ENCODE peak calls at places on chromosomes 11 and 22, in five cellular contexts. E is fibroblast of villous mesenchyme, O is body of pancreas, C is H1, S is HCT116. T is an unnamed sample.

GRCh38 chr11:61369372-61370348 is 7.5 kb downstream of the TMEM138 start:
- DNase-seq in E (peak), C (no peak), O (peak), S (no peak), T (no peak)

GRCh38 chr11:117634756-117635593 is 162.0 kb downstream of the DSCAML1 start:
- DNase-seq in S (no peak), C (no peak), O (no peak), E (no peak), T (no peak)

GRCh38 chr11:111981270-111981669 is 43.9 kb upstream of the DLAT start:
- DNase-seq in S (no peak), O (no peak), E (no peak), C (no peak), T (no peak)

GRCh38 chr11:112884012-112884767 is 77.0 kb upstream of the NCAM1 start:
- DNase-seq in E (no peak), O (no peak), S (no peak), C (no peak), T (no peak)

GRCh38 chr22:19874307-19875060 is 19.8 kb upstream of the GNB1L start:
- DNase-seq in E (no peak), C (peak), S (no peak), O (no peak), T (no peak)

GRCh38 chr11:129652828-129653227 is 162.8 kb upstream of the TMEM45B start:
- DNase-seq in S (no peak), C (no peak), E (peak), O (no peak), T (no peak)

GRCh38 chr11:57798905-57799559 is 37.4 kb downstream of the CTNND1 start:
- DNase-seq in E (peak), O (peak), C (no peak), S (peak), T (no peak)

GRCh38 chr11:122850076-122850631 is 11.9 kb downstream of the CRTAM start:
- DNase-seq in O (no peak), C (no peak), E (peak), S (no peak), T (no peak)

GRCh38 chr11:30282289-30282631 is 40.6 kb upstream of the ARL14EP start:
- DNase-seq in O (no peak), E (no peak), S (no peak), C (no peak), T (peak)

GRCh38 chr22:41334215-41334614 is 32.9 kb downstream of the ZC3H7B start:
- DNase-seq in O (no peak), C (no peak), S (no peak), E (no peak), T (no peak)

GRCh38 chr11:107116358-107116757 is 98.1 kb upstream of the GUCY1A2 start:
- DNase-seq in E (peak), C (no peak), S (no peak), O (no peak), T (no peak)

GRCh38 chr11:64220798-64221197 is 5.2 kb downstream of the TRPT1 start:
- DNase-seq in O (no peak), E (no peak), C (no peak), S (no peak), T (no peak)

GRCh38 chr11:87712802-87713202 is 462.4 kb downstream of the RAB38 start:
- DNase-seq in C (no peak), E (no peak), O (no peak), S (no peak), T (no peak)

GRCh38 chr11:8222820-8223512 is 40.7 kb downstream of the LMO1 start:
- DNase-seq in O (no peak), S (no peak), C (no peak), E (no peak), T (no peak)

GRCh38 chr22:45885941-45886395 is 91.0 kb downstream of the WNT7B start:
- DNase-seq in E (no peak), S (no peak), C (no peak), O (no peak), T (no peak)

GRCh38 chr11:16026849-16027248 is 329.5 kb downstream of the SOX6 start:
- DNase-seq in C (no peak), O (no peak), S (no peak), E (no peak), T (no peak)

GRCh38 chr11:86726118-86726748 is 53.8 kb upstream of the ME3 start:
- DNase-seq in O (no peak), S (peak), E (no peak), C (no peak), T (no peak)

GRCh38 chr11:57566035-57566504 is 1.4 kb downstream of the UBE2L6 start:
- DNase-seq in E (peak), O (peak), S (no peak), C (no peak), T (no peak)

GRCh38 chr11:64295760-64296159 is 4.4 kb upstream of the CATSPERZ start:
- DNase-seq in E (no peak), O (no peak), C (no peak), S (no peak), T (no peak)

GRCh38 chr11:64892411-64892831 is 14.0 kb upstream of the EHD1 start:
- DNase-seq in E (no peak), S (no peak), O (peak), C (no peak), T (no peak)

GRCh38 chr11:119721129-119722120 is 7.6 kb downstream of the NECTIN1 start:
- DNase-seq in E (no peak), O (peak), C (peak), S (no peak), T (peak)

GRCh38 chr22:20508815-20509271 is 1.4 kb downstream of the MED15 start:
- DNase-seq in C (no peak), S (no peak), E (peak), O (no peak), T (no peak)

GRCh38 chr11:64856382-64857227 is 12.2 kb upstream of the CDC42BPG start:
- DNase-seq in S (peak), E (peak), C (no peak), O (peak), T (no peak)

GRCh38 chr11:32420937-32421532 is 14.3 kb downstream of the WT1 start:
- DNase-seq in E (no peak), O (no peak), C (no peak), S (no peak), T (peak)

GRCh38 chr11:88475991-88476418 is 138.5 kb upstream of the CTSC start:
- DNase-seq in C (no peak), E (peak), S (no peak), O (no peak), T (no peak)

GRCh38 chr11:113562981-113563461 is 87.8 kb upstream of the DRD2 start:
- DNase-seq in E (no peak), C (no peak), S (no peak), O (no peak), T (no peak)

GRCh38 chr11:462107-462890 is 12.2 kb downstream of the PTDSS2 start:
- DNase-seq in O (no peak), E (no peak), S (no peak), C (no peak), T (no peak)
- TF ChIP-seq CTCF in O (no peak), E (no peak), S (no peak), C (no peak), T (no peak)

GRCh38 chr11:103875855-103876510 is 160.5 kb upstream of the DDI1 start:
- DNase-seq in E (no peak), O (no peak), S (no peak), C (no peak), T (no peak)

GRCh38 chr11:103881518-103882070 is 154.8 kb upstream of the DDI1 start:
- DNase-seq in C (no peak), O (no peak), E (no peak), S (no peak), T (no peak)

GRCh38 chr11:103878646-103879045 is 157.8 kb upstream of the DDI1 start:
- DNase-seq in S (no peak), C (no peak), E (no peak), O (no peak), T (no peak)

GRCh38 chr11:103880968-103881367 is 155.5 kb upstream of the DDI1 start:
- DNase-seq in O (no peak), E (no peak), S (no peak), C (no peak), T (no peak)

GRCh38 chr11:103877221-103877620 is 159.2 kb upstream of the DDI1 start:
- DNase-seq in O (no peak), E (peak), S (no peak), C (no peak), T (no peak)
- TF ChIP-seq CTCF in O (no peak), E (peak), S (no peak), C (no peak), T (no peak)

DNA sequence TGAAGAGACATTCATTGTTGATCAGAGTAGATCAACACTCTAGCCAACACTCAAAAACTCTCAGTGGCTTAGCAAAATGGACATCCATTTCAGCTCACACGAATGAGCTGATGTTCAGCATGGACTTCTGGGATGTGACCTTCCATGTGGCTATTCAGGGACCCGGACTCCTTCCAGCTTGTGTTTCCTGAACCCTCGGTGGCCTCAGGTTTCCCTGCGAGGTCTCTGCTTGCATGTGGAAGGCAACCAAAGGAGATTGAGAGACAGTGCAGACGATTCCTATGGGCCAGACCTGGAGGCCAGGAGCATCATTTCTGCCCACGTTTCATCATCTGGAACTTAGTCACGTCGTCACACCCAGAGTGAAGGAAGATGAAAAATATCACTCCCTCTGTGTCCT is 1137.4 kb downstream of the TBC1D22A start:
- DNase-seq in O (no peak), S (no peak), E (no peak), C (no peak), T (no peak)
- TF ChIP-seq CTCF in O (no peak), S (no peak), E (no peak), C (no peak), T (no peak)

DNA sequence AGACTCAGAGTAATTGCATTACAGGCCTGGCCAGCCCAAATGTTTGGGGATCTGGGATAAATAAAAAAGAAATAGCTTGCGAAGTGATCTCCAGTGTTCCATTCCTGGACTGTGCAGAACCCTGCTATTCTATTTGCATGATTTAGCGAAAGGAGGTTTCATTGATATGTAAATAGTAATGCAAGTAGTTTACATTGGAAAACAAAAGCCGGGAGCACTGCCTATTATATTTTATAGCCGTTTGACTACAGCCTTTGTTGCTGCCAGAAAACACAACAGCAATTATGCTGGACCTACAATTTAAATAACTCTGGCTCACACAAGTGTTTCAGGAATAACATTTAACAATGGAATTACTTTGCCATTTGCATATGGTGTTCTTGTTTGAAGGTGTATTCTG is 315.2 kb downstream of the BRD1 start:
- DNase-seq in S (no peak), E (no peak), O (no peak), C (no peak), T (no peak)
- TF ChIP-seq CTCF in S (no peak), E (no peak), O (no peak), C (no peak), T (no peak)

GRCh38 chr11:62391642-62392425 is 27.0 kb upstream of the SCGB1A1 start:
- DNase-seq in C (no peak), O (no peak), S (no peak), E (no peak), T (no peak)
- TF ChIP-seq CTCF in C (peak), O (no peak), S (no peak), E (no peak), T (no peak)

DNA sequence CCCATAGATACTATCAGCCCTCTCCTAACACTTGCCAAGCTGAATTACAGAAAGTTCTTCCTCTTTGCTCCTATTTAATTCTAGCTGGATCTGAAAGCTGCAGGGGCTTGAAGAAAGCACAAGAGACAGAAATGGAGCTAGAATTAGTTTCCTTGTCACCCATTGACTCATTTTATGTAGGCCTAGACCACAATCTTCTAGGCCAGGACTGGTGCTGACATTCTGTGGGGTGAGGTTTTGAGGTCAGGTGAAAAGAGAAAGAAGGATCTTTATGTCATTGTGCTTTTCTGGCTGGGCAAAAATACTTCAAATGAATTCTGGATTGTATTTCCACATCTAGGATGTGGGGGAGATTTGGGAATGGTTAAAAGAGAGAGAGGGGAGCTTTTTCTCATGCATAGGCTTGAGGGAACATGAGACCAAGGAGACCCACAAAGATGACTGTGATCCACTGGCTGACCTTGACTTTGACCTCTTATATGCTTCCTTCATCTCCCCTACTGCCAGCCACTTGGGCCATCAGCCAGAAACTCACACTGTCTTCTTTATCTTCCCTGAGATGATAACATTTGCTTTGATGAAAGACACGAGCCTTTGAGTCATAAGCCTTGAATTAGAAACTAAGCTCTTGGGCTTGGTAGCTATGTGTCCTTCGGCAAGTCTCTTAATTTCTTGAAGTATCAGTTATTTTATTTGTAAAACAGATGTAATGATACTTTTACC is 274.9 kb upstream of the CADM1 start:
- DNase-seq in E (no peak), C (no peak), O (no peak), S (no peak), T (no peak)
- TF ChIP-seq CTCF in E (no peak), C (no peak), O (no peak), S (no peak), T (no peak)

DNA sequence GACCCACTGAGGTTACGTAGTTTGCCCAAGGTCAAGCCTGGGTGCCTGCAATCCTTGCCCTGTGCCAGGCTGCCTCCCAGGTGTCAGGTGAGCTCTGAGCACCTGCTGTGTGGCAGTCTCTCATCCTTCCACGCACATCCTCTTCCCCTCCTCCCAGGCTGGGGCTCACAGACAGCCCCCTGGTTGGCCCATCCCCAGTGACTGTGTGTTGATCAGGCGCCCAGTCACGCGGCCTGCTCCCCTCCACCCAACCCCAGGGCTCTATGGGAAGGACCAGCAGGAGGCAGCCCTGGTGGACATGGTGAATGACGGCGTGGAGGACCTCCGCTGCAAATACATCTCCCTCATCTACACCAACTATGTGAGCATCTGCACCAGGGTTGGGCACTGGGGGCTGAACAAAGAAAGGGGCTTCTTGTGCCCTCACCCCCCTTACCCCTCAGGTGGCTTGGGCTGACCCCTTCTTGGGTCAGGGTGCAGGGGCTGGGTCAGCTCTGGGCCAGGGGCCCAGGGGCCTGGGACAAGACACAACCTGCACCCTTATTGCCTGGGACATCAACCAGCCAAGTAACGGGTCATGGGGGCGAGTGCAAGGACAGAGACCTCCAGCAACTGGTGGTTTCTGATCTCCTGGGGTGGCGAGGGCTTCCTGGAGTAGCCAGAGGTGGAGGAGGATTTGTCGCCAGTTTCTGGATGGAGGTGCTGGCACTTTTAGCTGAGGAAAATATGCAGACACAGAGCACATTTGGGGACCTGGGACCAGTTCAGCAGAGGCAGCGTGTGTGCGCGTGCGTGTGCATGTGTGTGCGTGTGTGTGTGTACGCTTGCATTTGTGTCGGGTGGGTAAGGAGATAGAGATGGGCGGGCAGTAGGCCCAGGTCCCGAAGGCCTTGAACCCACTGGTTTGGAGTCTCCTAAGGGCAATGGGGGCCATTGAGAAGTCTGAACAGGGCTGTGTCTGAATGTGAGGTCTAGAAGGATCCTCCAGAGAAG is 1.6 kb downstream of the GSTP1 start:
- DNase-seq in S (no peak), C (no peak), O (no peak), E (no peak), T (no peak)
- TF ChIP-seq CTCF in S (no peak), C (no peak), O (no peak), E (no peak), T (no peak)

GRCh38 chr11:9754041-9754471 is 90.2 kb downstream of the SWAP70 start:
- DNase-seq in S (no peak), E (peak), C (no peak), O (no peak), T (no peak)
- TF ChIP-seq CTCF in S (no peak), E (no peak), C (no peak), O (no peak), T (no peak)

T was measured in endothelial cell.